ENCODE peak calls at places on chromosome X, in eight cellular contexts. One of them, this sample, is unnamed.

GRCh38 chrX:3713937-3714434 is 537 bp upstream of the PRKX start:
- DNase-seq in heart left ventricle: no peak
- DNase-seq in esophagus squamous epithelium: peak
- DNase-seq in tibial nerve: no peak
- DNase-seq in RWPE2: no peak
- DNase-seq in ascending aorta: no peak
- DNase-seq in nephron progenitor cell: peak
- DNase-seq in kidney: no peak
- DNase-seq in this sample: no peak

GRCh38 chrX:103613362-103613761 is 5.6 kb downstream of the TCEAL3 start:
- DNase-seq in heart left ventricle: no peak
- DNase-seq in esophagus squamous epithelium: no peak
- DNase-seq in tibial nerve: no peak
- DNase-seq in RWPE2: no peak
- DNase-seq in ascending aorta: no peak
- DNase-seq in nephron progenitor cell: no peak
- DNase-seq in kidney: no peak
- DNase-seq in this sample: no peak

GRCh38 chrX:118975831-118976598 is 1.6 kb downstream of the LONRF3 start:
- DNase-seq in heart left ventricle: peak
- DNase-seq in esophagus squamous epithelium: no peak
- DNase-seq in tibial nerve: peak
- DNase-seq in RWPE2: no peak
- DNase-seq in ascending aorta: peak
- DNase-seq in nephron progenitor cell: peak
- DNase-seq in kidney: peak
- DNase-seq in this sample: no peak

GRCh38 chrX:37347420-37347819 is 1.7 kb upstream of the PRRG1 start:
- DNase-seq in heart left ventricle: no peak
- DNase-seq in esophagus squamous epithelium: no peak
- DNase-seq in tibial nerve: no peak
- DNase-seq in RWPE2: no peak
- DNase-seq in ascending aorta: no peak
- DNase-seq in nephron progenitor cell: no peak
- DNase-seq in kidney: no peak
- DNase-seq in this sample: no peak

GRCh38 chrX:97401154-97401553 is 517.4 kb downstream of the RPA4 start:
- DNase-seq in heart left ventricle: no peak
- DNase-seq in esophagus squamous epithelium: no peak
- DNase-seq in tibial nerve: no peak
- DNase-seq in RWPE2: no peak
- DNase-seq in ascending aorta: no peak
- DNase-seq in nephron progenitor cell: no peak
- DNase-seq in kidney: no peak
- DNase-seq in this sample: no peak

GRCh38 chrX:2388669-2389068 is 112.1 kb downstream of the DHRSX start:
- DNase-seq in heart left ventricle: no peak
- DNase-seq in esophagus squamous epithelium: no peak
- DNase-seq in tibial nerve: no peak
- DNase-seq in RWPE2: no peak
- DNase-seq in ascending aorta: no peak
- DNase-seq in nephron progenitor cell: no peak
- DNase-seq in kidney: no peak
- DNase-seq in this sample: no peak

GRCh38 chrX:147781844-147782243 is 129.9 kb upstream of the FMR1 start:
- DNase-seq in heart left ventricle: no peak
- DNase-seq in esophagus squamous epithelium: no peak
- DNase-seq in tibial nerve: no peak
- DNase-seq in RWPE2: no peak
- DNase-seq in ascending aorta: no peak
- DNase-seq in nephron progenitor cell: no peak
- DNase-seq in kidney: no peak
- DNase-seq in this sample: no peak

GRCh38 chrX:46665232-46666162 is 91.9 kb downstream of the CHST7 start:
- DNase-seq in heart left ventricle: no peak
- DNase-seq in esophagus squamous epithelium: no peak
- DNase-seq in tibial nerve: no peak
- DNase-seq in RWPE2: no peak
- DNase-seq in ascending aorta: no peak
- DNase-seq in nephron progenitor cell: no peak
- DNase-seq in kidney: no peak
- DNase-seq in this sample: no peak

GRCh38 chrX:39577976-39578962 is 519.5 kb downstream of the BCOR start:
- DNase-seq in heart left ventricle: peak
- DNase-seq in esophagus squamous epithelium: no peak
- DNase-seq in tibial nerve: peak
- DNase-seq in RWPE2: no peak
- DNase-seq in ascending aorta: no peak
- DNase-seq in nephron progenitor cell: no peak
- DNase-seq in kidney: peak
- DNase-seq in this sample: no peak

GRCh38 chrX:72121381-72121780 is 10.3 kb downstream of the RTL5 start:
- DNase-seq in heart left ventricle: peak
- DNase-seq in esophagus squamous epithelium: peak
- DNase-seq in tibial nerve: peak
- DNase-seq in RWPE2: no peak
- DNase-seq in ascending aorta: no peak
- DNase-seq in nephron progenitor cell: no peak
- DNase-seq in kidney: peak
- DNase-seq in this sample: no peak

GRCh38 chrX:9988762-9989161 is 21.6 kb downstream of the CLDN34 start:
- DNase-seq in heart left ventricle: no peak
- DNase-seq in esophagus squamous epithelium: no peak
- DNase-seq in tibial nerve: no peak
- DNase-seq in RWPE2: no peak
- DNase-seq in ascending aorta: no peak
- DNase-seq in nephron progenitor cell: no peak
- DNase-seq in kidney: no peak
- DNase-seq in this sample: no peak

GRCh38 chrX:118839334-118839958 is 15.8 kb downstream of the ZCCHC12 start:
- DNase-seq in heart left ventricle: peak
- DNase-seq in esophagus squamous epithelium: no peak
- DNase-seq in tibial nerve: peak
- DNase-seq in RWPE2: no peak
- DNase-seq in ascending aorta: peak
- DNase-seq in nephron progenitor cell: peak
- DNase-seq in kidney: peak
- DNase-seq in this sample: no peak

GRCh38 chrX:40736170-40736505 is 796 bp upstream of the MED14 start:
- DNase-seq in heart left ventricle: no peak
- DNase-seq in esophagus squamous epithelium: no peak
- DNase-seq in tibial nerve: no peak
- DNase-seq in RWPE2: no peak
- DNase-seq in ascending aorta: no peak
- DNase-seq in nephron progenitor cell: no peak
- DNase-seq in kidney: no peak
- DNase-seq in this sample: no peak

GRCh38 chrX:8820910-8821527 is 19.8 kb upstream of the FAM9A start:
- DNase-seq in heart left ventricle: no peak
- DNase-seq in esophagus squamous epithelium: no peak
- DNase-seq in tibial nerve: no peak
- DNase-seq in RWPE2: no peak
- DNase-seq in ascending aorta: no peak
- DNase-seq in nephron progenitor cell: peak
- DNase-seq in kidney: no peak
- DNase-seq in this sample: no peak

GRCh38 chrX:13647709-13648212 is 5.2 kb upstream of the TCEANC start:
- DNase-seq in heart left ventricle: peak
- DNase-seq in esophagus squamous epithelium: peak
- DNase-seq in tibial nerve: peak
- DNase-seq in RWPE2: no peak
- DNase-seq in ascending aorta: no peak
- DNase-seq in nephron progenitor cell: no peak
- DNase-seq in kidney: no peak
- DNase-seq in this sample: no peak

DNA sequence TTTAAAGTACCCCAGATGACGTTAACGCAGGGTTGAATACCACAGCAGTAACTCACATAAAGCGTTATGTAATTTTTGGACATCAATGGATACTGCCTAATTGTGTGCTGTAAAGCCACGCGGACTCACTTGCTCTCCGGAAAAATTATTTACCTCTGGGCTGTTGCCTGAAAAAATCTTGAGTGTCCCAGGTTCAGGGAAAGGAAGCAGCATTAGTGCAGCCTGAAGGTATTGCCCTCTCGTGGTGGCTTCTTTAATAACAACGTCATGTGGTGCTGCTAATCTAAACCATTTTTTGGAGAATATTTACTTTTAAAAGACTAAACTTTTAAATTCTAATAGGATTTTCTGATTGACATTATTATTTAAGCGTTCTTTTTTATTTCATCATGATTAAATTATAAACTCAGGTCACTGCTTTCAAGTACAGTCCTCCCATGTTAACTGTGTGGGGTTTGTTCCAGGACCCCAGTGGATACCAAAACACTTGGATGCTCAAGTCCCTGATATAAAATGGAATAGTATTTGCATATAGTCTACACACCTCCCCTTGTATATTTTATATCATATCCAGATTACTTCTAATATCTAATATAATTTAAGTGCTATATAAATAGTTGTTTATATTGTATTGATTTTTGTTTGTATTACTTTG is 384.8 kb downstream of the FAM133A start:
- DNase-seq in heart left ventricle: no peak
- DNase-seq in esophagus squamous epithelium: no peak
- DNase-seq in tibial nerve: no peak
- DNase-seq in RWPE2: no peak
- DNase-seq in ascending aorta: no peak
- DNase-seq in nephron progenitor cell: peak
- DNase-seq in kidney: no peak
- DNase-seq in this sample: no peak
- TF ChIP-seq CTCF in heart left ventricle: no peak
- TF ChIP-seq CTCF in esophagus squamous epithelium: peak
- TF ChIP-seq CTCF in tibial nerve: no peak
- TF ChIP-seq CTCF in RWPE2: peak
- TF ChIP-seq CTCF in ascending aorta: peak
- TF ChIP-seq CTCF in nephron progenitor cell: peak
- TF ChIP-seq CTCF in kidney: no peak
- TF ChIP-seq CTCF in this sample: peak

DNA sequence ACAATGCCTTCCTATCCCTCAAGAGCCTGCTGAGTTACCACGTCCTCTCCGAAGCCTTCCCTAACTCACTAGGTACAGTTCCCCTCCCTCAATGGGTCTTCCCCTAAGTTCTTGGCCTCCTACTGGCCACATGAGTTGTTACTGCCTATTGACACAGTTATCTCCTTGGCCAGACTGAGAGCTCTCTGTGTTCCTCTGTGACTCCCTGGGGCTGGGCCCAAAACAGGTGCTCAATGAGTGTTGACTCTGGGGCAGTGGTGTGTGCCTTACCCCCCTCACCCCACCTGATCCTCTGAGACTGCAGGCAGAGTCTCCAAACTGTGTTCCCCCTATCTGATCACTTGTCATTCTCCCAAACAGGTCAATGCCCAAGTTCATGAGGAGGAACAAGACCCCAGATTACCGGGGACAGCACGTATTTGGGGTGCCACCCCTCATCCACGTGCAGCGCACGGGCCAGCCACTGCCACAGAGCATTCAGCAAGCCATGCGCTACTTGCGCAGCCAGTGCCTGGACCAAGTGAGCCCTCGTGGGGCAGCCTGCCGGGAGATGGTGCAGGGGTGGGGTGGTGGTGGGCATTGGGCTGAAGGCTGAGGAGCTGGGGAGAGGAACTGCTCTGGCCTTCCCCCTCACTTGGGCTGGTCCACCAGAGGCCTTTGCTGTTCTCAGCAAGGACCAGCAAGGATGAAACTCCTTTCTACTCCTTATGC is 72.6 kb downstream of the STARD8 start:
- DNase-seq in heart left ventricle: no peak
- DNase-seq in esophagus squamous epithelium: no peak
- DNase-seq in tibial nerve: no peak
- DNase-seq in RWPE2: no peak
- DNase-seq in ascending aorta: no peak
- DNase-seq in nephron progenitor cell: no peak
- DNase-seq in kidney: no peak
- DNase-seq in this sample: no peak
- TF ChIP-seq CTCF in heart left ventricle: no peak
- TF ChIP-seq CTCF in esophagus squamous epithelium: no peak
- TF ChIP-seq CTCF in tibial nerve: no peak
- TF ChIP-seq CTCF in RWPE2: no peak
- TF ChIP-seq CTCF in ascending aorta: no peak
- TF ChIP-seq CTCF in nephron progenitor cell: no peak
- TF ChIP-seq CTCF in kidney: no peak
- TF ChIP-seq CTCF in this sample: peak

GRCh38 chrX:16804923-16805464 is 18.7 kb downstream of the TXLNG start:
- DNase-seq in heart left ventricle: no peak
- DNase-seq in esophagus squamous epithelium: no peak
- DNase-seq in tibial nerve: no peak
- DNase-seq in RWPE2: no peak
- DNase-seq in ascending aorta: no peak
- DNase-seq in nephron progenitor cell: no peak
- DNase-seq in kidney: no peak
- DNase-seq in this sample: no peak

GRCh38 chrX:16807976-16808542 is 21.8 kb downstream of the TXLNG start:
- DNase-seq in heart left ventricle: no peak
- DNase-seq in esophagus squamous epithelium: no peak
- DNase-seq in tibial nerve: no peak
- DNase-seq in RWPE2: no peak
- DNase-seq in ascending aorta: no peak
- DNase-seq in nephron progenitor cell: no peak
- DNase-seq in kidney: no peak
- DNase-seq in this sample: no peak

DNA sequence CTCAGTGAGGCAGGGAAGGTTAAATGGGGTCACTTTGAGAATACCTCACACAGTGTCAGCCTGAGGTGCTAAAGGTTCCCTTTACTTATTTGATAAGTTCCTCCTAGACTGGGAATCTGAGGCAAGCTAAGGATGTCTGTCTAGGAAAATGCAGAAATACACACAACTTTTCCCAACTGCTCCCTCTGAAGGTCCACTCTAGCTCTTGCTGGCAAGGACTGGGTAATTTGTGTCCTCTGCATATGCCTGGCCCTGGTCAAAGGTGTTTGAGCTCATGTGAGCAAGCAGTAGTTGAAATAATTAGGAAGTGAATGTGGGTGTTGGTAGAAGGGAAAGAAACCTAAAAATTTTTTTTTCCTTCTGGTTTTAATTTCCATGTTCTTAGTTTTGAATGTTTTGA is 21.3 kb downstream of the TXLNG start:
- DNase-seq in heart left ventricle: no peak
- DNase-seq in esophagus squamous epithelium: no peak
- DNase-seq in tibial nerve: no peak
- DNase-seq in RWPE2: no peak
- DNase-seq in ascending aorta: no peak
- DNase-seq in nephron progenitor cell: no peak
- DNase-seq in kidney: no peak
- DNase-seq in this sample: no peak
- TF ChIP-seq CTCF in heart left ventricle: peak
- TF ChIP-seq CTCF in esophagus squamous epithelium: no peak
- TF ChIP-seq CTCF in tibial nerve: no peak
- TF ChIP-seq CTCF in RWPE2: no peak
- TF ChIP-seq CTCF in ascending aorta: no peak
- TF ChIP-seq CTCF in nephron progenitor cell: peak
- TF ChIP-seq CTCF in kidney: peak
- TF ChIP-seq CTCF in this sample: peak

DNA sequence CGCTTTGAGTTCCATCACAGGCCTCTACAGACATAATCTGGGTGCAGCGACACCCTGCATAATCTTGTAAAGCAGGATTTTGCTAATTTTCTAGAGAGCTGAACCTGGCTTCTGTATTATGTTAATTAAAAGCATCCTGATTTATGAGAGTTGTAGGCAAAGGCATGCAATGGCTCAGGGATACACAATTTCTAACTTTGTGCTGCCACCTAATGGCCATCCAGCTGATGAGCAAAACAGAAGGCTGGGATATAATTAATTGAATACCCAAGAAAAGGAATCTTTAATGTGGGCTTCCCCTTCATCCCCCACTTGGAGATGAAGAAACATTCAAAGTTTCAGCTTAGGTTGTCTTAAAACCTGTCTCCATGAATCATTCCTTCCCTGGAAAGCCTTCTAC is 78.1 kb downstream of the BMP15 start:
- DNase-seq in heart left ventricle: peak
- DNase-seq in esophagus squamous epithelium: no peak
- DNase-seq in tibial nerve: no peak
- DNase-seq in RWPE2: no peak
- DNase-seq in ascending aorta: no peak
- DNase-seq in nephron progenitor cell: peak
- DNase-seq in kidney: no peak
- DNase-seq in this sample: no peak
- TF ChIP-seq CTCF in heart left ventricle: peak
- TF ChIP-seq CTCF in esophagus squamous epithelium: peak
- TF ChIP-seq CTCF in tibial nerve: peak
- TF ChIP-seq CTCF in RWPE2: peak
- TF ChIP-seq CTCF in ascending aorta: peak
- TF ChIP-seq CTCF in nephron progenitor cell: peak
- TF ChIP-seq CTCF in kidney: peak
- TF ChIP-seq CTCF in this sample: peak

This sample was measured in chondrocyte.